ENCODE peak calls at places on chromosomes 5 and 9, in six cellular contexts. R is OCI-LY7; X is CD8-positive, alpha-beta memory T cell; L is CD4-positive, CD25-positive, alpha-beta regulatory T cell; O is hepatocyte; D is left lung. I is an unnamed sample.
A peak's percentile ranks its signal among the peaks of the same experiment; 100 is the strongest.

GRCh38 chr9:35114921-35115341 is 731 bp downstream of the ATOSB start:
- DNase-seq in R (peak; percentile 68), X (no peak), L (no peak), O (peak; percentile 64), D (peak; percentile 90), I (no peak)

GRCh38 chr9:133761641-133762248 is 23.6 kb upstream of the SARDH start:
- DNase-seq in R (no peak), X (no peak), L (no peak), O (no peak), D (no peak), I (no peak)

GRCh38 chr5:67015577-67016290 is 180.9 kb downstream of the CD180 start:
- DNase-seq in R (no peak), X (no peak), L (no peak), O (peak; percentile 19), D (no peak), I (no peak)

GRCh38 chr5:77282337-77283027 is 72.0 kb downstream of the PDE8B start:
- DNase-seq in R (no peak), X (no peak), L (no peak), O (peak; percentile 43), D (no peak), I (no peak)

GRCh38 chr5:154437281-154437965 is 8.4 kb upstream of the SAP30L start:
- DNase-seq in R (no peak), X (no peak), L (no peak), O (no peak), D (no peak), I (no peak)

GRCh38 chr5:172213126-172213525 is 19.2 kb downstream of the EFCAB9 start:
- DNase-seq in R (no peak), X (no peak), L (no peak), O (no peak), D (no peak), I (no peak)

GRCh38 chr5:149366169-149366750 is 8.4 kb downstream of the PCYOX1L start:
- DNase-seq in R (no peak), X (no peak), L (no peak), O (no peak), D (no peak), I (no peak)

GRCh38 chr5:1545798-1546355 is 22.1 kb upstream of the LPCAT1 start:
- DNase-seq in R (no peak), X (no peak), L (no peak), O (no peak), D (no peak), I (no peak)

GRCh38 chr5:78824826-78825225 is 160.3 kb downstream of the ARSB start:
- DNase-seq in R (no peak), X (no peak), L (no peak), O (no peak), D (no peak), I (no peak)

GRCh38 chr9:133717113-133718031 is 20.8 kb downstream of the SARDH start:
- DNase-seq in R (no peak), X (no peak), L (no peak), O (no peak), D (peak; percentile 59), I (no peak)

GRCh38 chr5:96758621-96759020 is 49.1 kb downstream of the ERAP1 start:
- DNase-seq in R (no peak), X (no peak), L (no peak), O (no peak), D (no peak), I (no peak)
- H3K27ac ChIP-seq in R (no peak overlapping the region), X (no peak overlapping the region), L (no peak overlapping the region), O (no peak overlapping the region), D (no peak overlapping the region), I (no peak overlapping the region)

DNA sequence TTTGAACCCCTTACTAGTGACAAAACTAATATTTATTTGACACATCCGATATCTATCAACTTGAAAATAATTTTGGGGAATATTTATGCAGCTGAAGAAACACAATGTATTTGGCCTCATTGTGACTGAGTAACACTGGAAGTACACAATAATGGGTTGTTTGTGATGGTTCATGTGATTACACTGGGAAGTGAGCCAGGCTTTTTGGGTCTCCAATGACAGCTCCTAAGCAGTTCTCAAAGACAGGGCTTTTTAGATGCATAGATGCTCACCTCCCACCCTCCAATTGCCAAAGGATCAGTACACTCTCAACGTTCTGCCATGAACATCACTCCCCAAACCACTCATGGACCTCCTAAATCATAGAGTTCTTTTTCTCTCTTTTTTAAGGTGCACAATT is 170.0 kb downstream of the SLC24A2 start:
- DNase-seq in R (no peak), X (no peak), L (no peak), O (no peak), D (no peak), I (peak; percentile 23)
- H3K27ac ChIP-seq in R (no peak overlapping the region), X (no peak overlapping the region), L (no peak overlapping the region), O (no peak overlapping the region), D (no peak overlapping the region), I (peak overlapping the region; percentile 98)

GRCh38 chr5:14206028-14206725 is 63.0 kb downstream of the TRIO start:
- DNase-seq in R (no peak), X (no peak), L (no peak), O (no peak), D (no peak), I (no peak)
- H3K27ac ChIP-seq in R (no peak overlapping the region), X (no peak overlapping the region), L (no peak overlapping the region), O (no peak overlapping the region), D (no peak overlapping the region), I (no peak overlapping the region)

GRCh38 chr5:81856948-81857928 is 106.3 kb upstream of the SSBP2 start:
- DNase-seq in R (peak; percentile 60), X (no peak), L (no peak), O (peak; percentile 13), D (peak; percentile 79), I (peak; percentile 54)
- H3K27ac ChIP-seq in R (no peak overlapping the region), X (no peak overlapping the region), L (no peak overlapping the region), O (peak overlapping the region; percentile 19), D (peak overlapping the region; percentile 60), I (peak overlapping the region; percentile 81)

DNA sequence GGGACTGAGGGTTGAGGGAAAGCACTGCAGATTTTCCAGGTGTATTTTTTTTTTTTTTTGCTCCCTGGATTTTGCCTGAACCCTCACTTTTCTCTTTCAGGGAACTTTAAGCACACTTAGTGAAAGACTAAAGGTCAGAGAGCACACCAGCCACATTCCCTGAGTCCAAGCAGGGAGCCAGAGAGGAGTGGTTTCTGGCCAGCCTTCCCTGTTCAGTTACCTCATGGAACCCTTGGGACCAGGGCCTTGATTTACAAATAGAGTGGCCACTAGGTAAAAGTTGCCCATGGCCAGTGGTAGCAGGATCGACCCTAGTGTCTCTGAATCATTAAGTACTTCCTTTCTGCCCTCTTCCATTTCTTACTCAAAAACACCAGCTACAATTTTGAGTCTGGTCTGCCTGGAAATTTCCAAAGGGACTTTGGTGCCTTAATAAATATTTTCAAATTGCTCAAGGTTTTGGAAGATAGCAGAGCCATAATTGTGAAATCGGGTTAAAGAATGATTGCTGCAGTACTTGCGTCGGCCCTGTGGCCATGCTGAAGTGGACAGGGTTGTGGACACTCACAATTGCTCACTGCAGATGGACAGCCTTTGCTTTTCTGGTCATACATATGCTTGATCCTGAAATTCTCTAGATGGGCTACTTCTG is 14.5 kb downstream of the PALM2AKAP2 start:
- DNase-seq in R (no peak), X (no peak), L (no peak), O (no peak), D (no peak), I (no peak)
- H3K27ac ChIP-seq in R (no peak overlapping the region), X (no peak overlapping the region), L (no peak overlapping the region), O (peak overlapping the region; percentile 60), D (no peak overlapping the region), I (no peak overlapping the region)

DNA sequence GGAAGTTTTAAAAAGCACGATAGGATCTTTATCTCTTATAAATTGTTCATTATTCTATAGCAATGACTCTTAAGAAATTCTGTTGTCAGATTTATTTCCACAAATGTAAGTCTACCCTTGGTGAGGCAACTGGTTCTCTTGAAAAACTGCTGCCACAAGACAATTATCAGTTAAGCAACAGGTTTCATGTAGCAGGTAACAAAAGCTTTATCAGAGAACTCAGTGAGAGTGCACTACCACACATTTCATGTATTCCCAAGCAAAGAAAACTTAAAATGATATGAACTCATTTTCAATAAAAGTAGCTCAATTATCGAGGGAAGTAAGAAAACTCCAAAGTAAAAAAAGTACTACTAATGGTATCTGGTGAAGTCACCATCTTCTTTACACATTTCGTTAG is 9.4 kb downstream of the NR6A1 start:
- DNase-seq in R (no peak), X (no peak), L (no peak), O (no peak), D (no peak), I (no peak)
- H3K27ac ChIP-seq in R (no peak overlapping the region), X (no peak overlapping the region), L (no peak overlapping the region), O (no peak overlapping the region), D (no peak overlapping the region), I (no peak overlapping the region)